ENCODE peak calls at places on chromosome 3, in five cellular contexts. One of them, this sample, is unnamed.

GRCh38 chr3:66179813-66180212 is 41.0 kb upstream of the SLC25A26 start:
- DNase-seq in PC-3: no peak
- DNase-seq in fibroblast of mammary gland: peak; percentile 27
- DNase-seq in left ventricle myocardium inferior: no peak
- DNase-seq in AG09309: no peak
- DNase-seq in this sample: peak; percentile 6

GRCh38 chr3:171461087-171461917 is 1.1 kb upstream of the TNIK start:
- DNase-seq in PC-3: peak; percentile 70
- DNase-seq in fibroblast of mammary gland: no peak
- DNase-seq in left ventricle myocardium inferior: no peak
- DNase-seq in AG09309: no peak
- DNase-seq in this sample: peak; percentile 25

GRCh38 chr3:59759298-59760169 is 709.7 kb upstream of the CFAP20DC start:
- DNase-seq in PC-3: no peak
- DNase-seq in fibroblast of mammary gland: peak; percentile 18
- DNase-seq in left ventricle myocardium inferior: no peak
- DNase-seq in AG09309: no peak
- DNase-seq in this sample: peak; percentile 41

GRCh38 chr3:40086890-40087884 is 222.3 kb upstream of the EIF1B start:
- DNase-seq in PC-3: peak; percentile 9
- DNase-seq in fibroblast of mammary gland: no peak
- DNase-seq in left ventricle myocardium inferior: no peak
- DNase-seq in AG09309: no peak
- DNase-seq in this sample: peak; percentile 72

GRCh38 chr3:129507181-129507831 is 21.1 kb upstream of the RHO start:
- DNase-seq in PC-3: no peak
- DNase-seq in fibroblast of mammary gland: no peak
- DNase-seq in left ventricle myocardium inferior: peak; percentile 55
- DNase-seq in AG09309: no peak
- DNase-seq in this sample: no peak

GRCh38 chr3:195563317-195563716 is 20.2 kb upstream of the PPP1R2 start:
- DNase-seq in PC-3: no peak
- DNase-seq in fibroblast of mammary gland: peak; percentile 62
- DNase-seq in left ventricle myocardium inferior: no peak
- DNase-seq in AG09309: no peak
- DNase-seq in this sample: peak; percentile 17

GRCh38 chr3:186594591-186595113 is 18.2 kb upstream of the AHSG start:
- DNase-seq in PC-3: no peak
- DNase-seq in fibroblast of mammary gland: no peak
- DNase-seq in left ventricle myocardium inferior: no peak
- DNase-seq in AG09309: no peak
- DNase-seq in this sample: no peak

GRCh38 chr3:74613060-74613459 is 1.4 kb downstream of the CNTN3 start:
- DNase-seq in PC-3: peak; percentile 2
- DNase-seq in fibroblast of mammary gland: peak; percentile 63
- DNase-seq in left ventricle myocardium inferior: no peak
- DNase-seq in AG09309: no peak
- DNase-seq in this sample: peak; percentile 53

GRCh38 chr3:78804251-78805037 is 963.4 kb downstream of the ROBO1 start:
- DNase-seq in PC-3: no peak
- DNase-seq in fibroblast of mammary gland: peak; percentile 91
- DNase-seq in left ventricle myocardium inferior: no peak
- DNase-seq in AG09309: peak; percentile 76
- DNase-seq in this sample: peak; percentile 89

GRCh38 chr3:51997935-51998596 is 2.4 kb upstream of the RPL29 start:
- DNase-seq in PC-3: peak; percentile 92
- DNase-seq in fibroblast of mammary gland: no peak
- DNase-seq in left ventricle myocardium inferior: no peak
- DNase-seq in AG09309: no peak
- DNase-seq in this sample: no peak

GRCh38 chr3:108946292-108947290 is 7.1 kb downstream of the GUCA1C start:
- DNase-seq in PC-3: peak; percentile 67
- DNase-seq in fibroblast of mammary gland: peak; percentile 35
- DNase-seq in left ventricle myocardium inferior: no peak
- DNase-seq in AG09309: no peak
- DNase-seq in this sample: no peak

GRCh38 chr3:50239649-50240048 is 3.6 kb downstream of the GNAI2 start:
- DNase-seq in PC-3: no peak
- DNase-seq in fibroblast of mammary gland: no peak
- DNase-seq in left ventricle myocardium inferior: no peak
- DNase-seq in AG09309: no peak
- DNase-seq in this sample: no peak

DNA sequence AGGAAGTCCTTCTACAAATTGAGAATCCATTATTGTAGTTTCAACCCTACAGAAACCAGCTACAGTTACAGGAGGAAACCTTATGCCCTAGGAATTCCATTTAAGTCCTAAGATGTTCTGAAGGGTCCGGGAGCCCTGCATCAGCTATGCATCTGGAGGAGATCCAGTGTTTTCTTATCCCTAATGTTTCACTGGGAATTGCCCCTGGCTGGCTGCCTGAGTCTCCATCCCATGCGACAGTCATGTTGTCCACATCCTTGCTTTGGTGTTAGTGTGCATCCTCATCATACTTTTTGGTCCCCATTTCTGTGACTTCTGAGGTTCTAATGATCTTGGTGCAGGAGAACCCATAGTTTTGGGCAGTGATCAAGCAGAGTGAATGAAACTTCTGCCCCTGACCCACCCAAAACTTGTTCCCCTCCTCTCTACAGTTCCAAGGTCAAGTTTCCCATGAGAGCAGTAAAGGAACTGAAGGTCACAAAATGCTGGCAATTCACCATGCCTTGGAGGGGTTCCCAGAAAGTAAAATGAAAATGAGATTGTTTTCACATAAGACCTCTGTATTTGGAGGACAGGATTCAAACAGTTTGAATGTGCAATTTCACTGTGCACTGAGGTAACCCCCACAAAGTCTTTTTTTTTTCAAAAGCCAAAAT is 121.9 kb upstream of the PHLDB2 start:
- DNase-seq in PC-3: no peak
- DNase-seq in fibroblast of mammary gland: no peak
- DNase-seq in left ventricle myocardium inferior: peak; percentile 76
- DNase-seq in AG09309: no peak
- DNase-seq in this sample: no peak
- TF ChIP-seq CTCF in PC-3: no peak
- TF ChIP-seq CTCF in fibroblast of mammary gland: no peak
- TF ChIP-seq CTCF in left ventricle myocardium inferior: no peak
- TF ChIP-seq CTCF in AG09309: no peak
- TF ChIP-seq CTCF in this sample: no peak

DNA sequence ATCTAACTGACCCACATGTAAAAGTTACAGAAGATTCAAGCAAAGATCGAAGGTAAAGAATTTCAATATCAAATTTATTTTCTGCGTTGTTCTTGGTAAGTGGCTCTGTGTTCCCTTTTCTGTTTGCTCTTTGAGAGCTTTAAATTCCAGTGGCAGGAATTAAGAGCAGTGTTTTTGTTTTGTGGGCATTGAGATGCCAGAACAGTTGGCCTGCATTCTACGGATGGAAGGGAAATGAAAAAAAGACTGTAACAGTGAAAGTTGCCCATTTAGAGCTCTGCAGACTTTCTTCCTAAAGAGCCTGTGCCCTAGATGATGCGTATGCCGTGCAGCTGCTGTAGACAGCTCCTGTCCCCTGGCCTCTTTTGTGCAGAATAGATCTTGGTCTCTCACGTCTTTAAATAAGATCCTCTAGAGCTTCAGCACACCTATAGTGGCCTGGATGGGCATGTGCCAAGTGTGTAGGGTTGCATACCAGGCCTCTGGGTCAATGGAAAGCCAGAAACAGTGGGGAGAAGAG is 58.8 kb downstream of the KAT2B start:
- DNase-seq in PC-3: no peak
- DNase-seq in fibroblast of mammary gland: no peak
- DNase-seq in left ventricle myocardium inferior: no peak
- DNase-seq in AG09309: no peak
- DNase-seq in this sample: no peak
- H3K4me3 ChIP-seq in PC-3: no peak overlapping the region
- H3K4me3 ChIP-seq in fibroblast of mammary gland: no peak overlapping the region
- H3K4me3 ChIP-seq in left ventricle myocardium inferior: no peak overlapping the region
- H3K4me3 ChIP-seq in AG09309: no peak overlapping the region
- H3K4me3 ChIP-seq in this sample: no peak overlapping the region

GRCh38 chr3:105829879-105830622 is 38.8 kb downstream of the CBLB start:
- DNase-seq in PC-3: peak; percentile 64
- DNase-seq in fibroblast of mammary gland: peak; percentile 77
- DNase-seq in left ventricle myocardium inferior: no peak
- DNase-seq in AG09309: no peak
- DNase-seq in this sample: peak; percentile 21

GRCh38 chr3:105827101-105827634 is 41.6 kb downstream of the CBLB start:
- DNase-seq in PC-3: no peak
- DNase-seq in fibroblast of mammary gland: peak; percentile 75
- DNase-seq in left ventricle myocardium inferior: no peak
- DNase-seq in AG09309: no peak
- DNase-seq in this sample: no peak

GRCh38 chr3:105828703-105829102 is 40.1 kb downstream of the CBLB start:
- DNase-seq in PC-3: no peak
- DNase-seq in fibroblast of mammary gland: peak; percentile 77
- DNase-seq in left ventricle myocardium inferior: no peak
- DNase-seq in AG09309: no peak
- DNase-seq in this sample: no peak

GRCh38 chr3:105829229-105829628 is 39.6 kb downstream of the CBLB start:
- DNase-seq in PC-3: peak; percentile 57
- DNase-seq in fibroblast of mammary gland: peak; percentile 56
- DNase-seq in left ventricle myocardium inferior: no peak
- DNase-seq in AG09309: no peak
- DNase-seq in this sample: no peak

GRCh38 chr3:105827959-105828358 is 40.9 kb downstream of the CBLB start:
- DNase-seq in PC-3: peak; percentile 84
- DNase-seq in fibroblast of mammary gland: peak; percentile 97
- DNase-seq in left ventricle myocardium inferior: no peak
- DNase-seq in AG09309: peak; percentile 39
- DNase-seq in this sample: peak; percentile 65
- TF ChIP-seq CTCF in PC-3: peak; percentile 49
- TF ChIP-seq CTCF in fibroblast of mammary gland: peak; percentile 78
- TF ChIP-seq CTCF in left ventricle myocardium inferior: peak; percentile 39
- TF ChIP-seq CTCF in AG09309: peak; percentile 55
- TF ChIP-seq CTCF in this sample: peak; percentile 41

DNA sequence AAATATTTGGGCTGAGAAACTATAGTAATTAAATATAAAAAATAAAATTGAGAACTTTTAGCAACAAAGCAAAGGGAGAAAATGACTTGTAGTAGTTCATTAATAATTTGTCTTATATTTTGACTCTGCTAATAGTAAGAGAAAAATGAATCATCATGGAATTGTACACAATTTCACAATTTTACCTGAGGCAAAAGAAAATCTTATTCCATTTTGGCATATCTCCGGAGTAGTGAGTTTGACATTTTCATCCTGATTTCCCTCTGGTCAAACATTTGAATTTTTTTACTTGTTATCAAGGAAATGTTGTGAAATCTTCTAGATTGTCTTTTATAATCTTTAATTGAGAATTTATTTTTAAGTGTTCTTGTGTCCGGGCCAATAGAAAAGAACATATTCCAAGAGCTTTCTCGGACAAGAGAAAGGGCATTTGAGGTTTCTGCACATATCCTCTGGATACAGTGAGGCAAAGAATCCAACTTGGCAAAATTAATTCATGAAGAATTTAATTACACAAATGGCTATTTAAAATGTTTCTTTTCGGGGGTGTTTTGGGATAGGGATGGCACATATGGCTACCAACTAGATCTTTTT is 89.3 kb upstream of the IGSF10 start:
- DNase-seq in PC-3: peak; percentile 67
- DNase-seq in fibroblast of mammary gland: no peak
- DNase-seq in left ventricle myocardium inferior: no peak
- DNase-seq in AG09309: no peak
- DNase-seq in this sample: no peak
- H3K4me3 ChIP-seq in PC-3: no peak overlapping the region
- H3K4me3 ChIP-seq in fibroblast of mammary gland: no peak overlapping the region
- H3K4me3 ChIP-seq in left ventricle myocardium inferior: no peak overlapping the region
- H3K4me3 ChIP-seq in AG09309: no peak overlapping the region
- H3K4me3 ChIP-seq in this sample: no peak overlapping the region

DNA sequence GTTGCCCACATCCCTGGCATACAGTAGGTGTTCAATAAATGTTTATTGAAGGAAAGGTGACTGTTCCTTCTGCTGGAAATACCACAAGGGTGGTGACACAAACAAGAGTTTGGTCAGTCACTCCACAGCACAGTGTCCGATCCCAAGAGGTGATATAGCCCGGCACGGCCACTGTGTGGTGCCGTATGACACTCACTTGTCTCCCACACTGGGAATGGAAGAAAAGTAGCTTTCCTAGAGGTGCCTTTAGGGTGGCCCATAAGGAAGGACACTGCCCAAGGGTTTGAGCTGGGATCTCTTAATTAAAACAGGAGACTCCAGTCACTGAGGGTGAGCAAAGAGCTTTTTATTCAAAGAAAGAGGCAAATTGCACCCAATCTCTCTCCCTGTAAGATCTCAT is 40.5 kb downstream of the TGM4 start:
- DNase-seq in PC-3: peak; percentile 70
- DNase-seq in fibroblast of mammary gland: no peak
- DNase-seq in left ventricle myocardium inferior: no peak
- DNase-seq in AG09309: no peak
- DNase-seq in this sample: no peak
- TF ChIP-seq CTCF in PC-3: peak; percentile 77
- TF ChIP-seq CTCF in fibroblast of mammary gland: peak; percentile 40
- TF ChIP-seq CTCF in left ventricle myocardium inferior: peak; percentile 38
- TF ChIP-seq CTCF in AG09309: peak; percentile 32
- TF ChIP-seq CTCF in this sample: peak; percentile 50

GRCh38 chr3:15429080-15429479 is 1.7 kb downstream of the EAF1 start:
- DNase-seq in PC-3: no peak
- DNase-seq in fibroblast of mammary gland: no peak
- DNase-seq in left ventricle myocardium inferior: no peak
- DNase-seq in AG09309: no peak
- DNase-seq in this sample: no peak
- H3K4me3 ChIP-seq in PC-3: peak overlapping the region; percentile 100
- H3K4me3 ChIP-seq in fibroblast of mammary gland: peak overlapping the region; percentile 99
- H3K4me3 ChIP-seq in left ventricle myocardium inferior: peak overlapping the region; percentile 96
- H3K4me3 ChIP-seq in AG09309: peak overlapping the region; percentile 88
- H3K4me3 ChIP-seq in this sample: peak overlapping the region; percentile 99

This sample was measured in AG10803.